ENCODE peak calls at places on chromosomes 7 and 10, in six cellular contexts. Z is germinal center; S is effector memory CD4-positive, alpha-beta T cell; L is activated naive CD8-positive, alpha-beta T cell treated with anti-CD3 and anti-CD28 coated beads for 36 hours; E is amniotic epithelial cell; V is DMS153. U is an unnamed sample.

GRCh38 chr10:83603708-83604107 is 535.6 kb upstream of the GHITM start:
- DNase-seq in Z (no peak), S (no peak), L (no peak), E (peak; percentile 93), V (no peak), U (peak; percentile 74)

GRCh38 chr7:996089-996872 is 13.3 kb downstream of the CYP2W1 start:
- DNase-seq in Z (no peak), S (no peak), L (no peak), E (no peak), V (no peak), U (no peak)

GRCh38 chr7:120997902-120998301 is 9.4 kb downstream of the CPED1 start:
- DNase-seq in Z (no peak), S (no peak), L (no peak), E (no peak), V (no peak), U (no peak)

GRCh38 chr10:104819731-104820130 is 178.6 kb downstream of the SORCS3 start:
- DNase-seq in Z (no peak), S (no peak), L (no peak), E (no peak), V (no peak), U (no peak)

GRCh38 chr10:61452655-61453641 is at the start of gene TMEM26:
- DNase-seq in Z (no peak), S (no peak), L (peak; percentile 1), E (peak; percentile 77), V (no peak), U (peak; percentile 74)

GRCh38 chr10:25263931-25264330 is 89.1 kb downstream of the GPR158 start:
- DNase-seq in Z (no peak), S (no peak), L (no peak), E (peak; percentile 44), V (no peak), U (no peak)

GRCh38 chr10:52918714-52919316 is 146.2 kb upstream of the MBL2 start:
- DNase-seq in Z (no peak), S (no peak), L (no peak), E (no peak), V (no peak), U (no peak)

GRCh38 chr10:105837951-105838350 is 1196.9 kb downstream of the SORCS3 start:
- DNase-seq in Z (no peak), S (no peak), L (no peak), E (peak; percentile 73), V (no peak), U (peak; percentile 1)

GRCh38 chr7:50554923-50555322 is 10.3 kb downstream of the DDC start:
- DNase-seq in Z (no peak), S (no peak), L (no peak), E (no peak), V (no peak), U (no peak)

GRCh38 chr7:132430863-132431822 is 145.1 kb downstream of the PLXNA4 start:
- DNase-seq in Z (no peak), S (peak; percentile 17), L (peak; percentile 48), E (no peak), V (no peak), U (peak; percentile 83)

U was measured in mesenchymal stem cell.